ENCODE peak calls at places on chromosomes 16 and 17, in six cellular contexts. H, B, O, G, V and L are unnamed samples.
A peak's percentile ranks its signal among the peaks of the same experiment; 100 is the strongest.

GRCh38 chr17:20981046-20981920 is 61.5 kb downstream of the USP22 start:
- DNase-seq in H (no peak), B (no peak), O (no peak), G (no peak), V (no peak), L (no peak)

GRCh38 chr16:518858-519257 is 8.7 kb upstream of the CAPN15 start:
- DNase-seq in H (no peak), B (no peak), O (no peak), G (no peak), V (no peak), L (no peak)

GRCh38 chr17:2025622-2026309 is 632 bp upstream of the RTN4RL1 start:
- DNase-seq in H (peak; percentile 52), B (peak; percentile 70), O (no peak), G (no peak), V (peak; percentile 78), L (peak; percentile 66)

GRCh38 chr17:30210901-30211300 is 24.6 kb downstream of the SLC6A4 start:
- DNase-seq in H (no peak), B (no peak), O (no peak), G (no peak), V (no peak), L (no peak)

GRCh38 chr17:13393841-13394710 is 207.7 kb downstream of the HS3ST3A1 start:
- DNase-seq in H (no peak), B (peak; percentile 92), O (no peak), G (no peak), V (no peak), L (peak; percentile 93)

GRCh38 chr17:7650509-7651096 is at the start of gene ATP1B2:
- DNase-seq in H (peak; percentile 94), B (peak; percentile 31), O (no peak), G (no peak), V (peak; percentile 76), L (peak; percentile 29)

GRCh38 chr16:55057866-55058265 is 127.2 kb downstream of the IRX5 start:
- DNase-seq in H (no peak), B (no peak), O (no peak), G (no peak), V (no peak), L (no peak)

GRCh38 chr16:64773184-64773583 is 348.7 kb downstream of the CDH11 start:
- DNase-seq in H (no peak), B (no peak), O (no peak), G (no peak), V (no peak), L (no peak)

GRCh38 chr17:2068589-2069051 is 13.7 kb downstream of the HIC1 start:
- DNase-seq in H (no peak), B (peak; percentile 43), O (no peak), G (no peak), V (no peak), L (peak; percentile 74)

GRCh38 chr16:25177831-25178688 is 38.7 kb upstream of the AQP8 start:
- DNase-seq in H (no peak), B (no peak), O (no peak), G (no peak), V (no peak), L (peak; percentile 19)

GRCh38 chr17:50641339-50641725 is 6.7 kb downstream of the ABCC3 start:
- DNase-seq in H (no peak), B (no peak), O (no peak), G (no peak), V (no peak), L (no peak)

GRCh38 chr17:80717661-80718060 is 173.0 kb downstream of the RPTOR start:
- DNase-seq in H (no peak), B (no peak), O (no peak), G (no peak), V (no peak), L (no peak)

GRCh38 chr17:58760248-58760647 is 4.6 kb downstream of the PPM1E start:
- DNase-seq in H (no peak), B (no peak), O (no peak), G (no peak), V (no peak), L (no peak)

GRCh38 chr17:81930142-81931125 is 2.9 kb upstream of the MAFG start:
- DNase-seq in H (no peak), B (no peak), O (no peak), G (no peak), V (no peak), L (no peak)

GRCh38 chr16:528111-529011 is 849 bp downstream of the CAPN15 start:
- DNase-seq in H (peak; percentile 65), B (peak; percentile 68), O (no peak), G (no peak), V (no peak), L (peak; percentile 46)

GRCh38 chr17:50710025-50710424 is 2.3 kb upstream of the ANKRD40 start:
- DNase-seq in H (no peak), B (no peak), O (no peak), G (no peak), V (no peak), L (no peak)

GRCh38 chr16:58026705-58027340 is 1.3 kb downstream of the MMP15 start:
- DNase-seq in H (peak; percentile 46), B (no peak), O (no peak), G (no peak), V (peak; percentile 42), L (no peak)

GRCh38 chr17:79945591-79946255 is 89.9 kb downstream of the TBC1D16 start:
- DNase-seq in H (no peak), B (no peak), O (no peak), G (no peak), V (no peak), L (no peak)

GRCh38 chr17:18144261-18144660 is 35.7 kb downstream of the MYO15A start:
- DNase-seq in H (no peak), B (no peak), O (no peak), G (no peak), V (no peak), L (no peak)

GRCh38 chr17:18145811-18146210 is 37.3 kb downstream of the MYO15A start:
- DNase-seq in H (no peak), B (no peak), O (no peak), G (no peak), V (no peak), L (no peak)

GRCh38 chr17:18141210-18141803 is 32.8 kb downstream of the MYO15A start:
- DNase-seq in H (no peak), B (peak; percentile 70), O (no peak), G (no peak), V (no peak), L (peak; percentile 72)

GRCh38 chr17:18142417-18142816 is 33.9 kb downstream of the MYO15A start:
- DNase-seq in H (no peak), B (no peak), O (no peak), G (no peak), V (no peak), L (no peak)

DNA sequence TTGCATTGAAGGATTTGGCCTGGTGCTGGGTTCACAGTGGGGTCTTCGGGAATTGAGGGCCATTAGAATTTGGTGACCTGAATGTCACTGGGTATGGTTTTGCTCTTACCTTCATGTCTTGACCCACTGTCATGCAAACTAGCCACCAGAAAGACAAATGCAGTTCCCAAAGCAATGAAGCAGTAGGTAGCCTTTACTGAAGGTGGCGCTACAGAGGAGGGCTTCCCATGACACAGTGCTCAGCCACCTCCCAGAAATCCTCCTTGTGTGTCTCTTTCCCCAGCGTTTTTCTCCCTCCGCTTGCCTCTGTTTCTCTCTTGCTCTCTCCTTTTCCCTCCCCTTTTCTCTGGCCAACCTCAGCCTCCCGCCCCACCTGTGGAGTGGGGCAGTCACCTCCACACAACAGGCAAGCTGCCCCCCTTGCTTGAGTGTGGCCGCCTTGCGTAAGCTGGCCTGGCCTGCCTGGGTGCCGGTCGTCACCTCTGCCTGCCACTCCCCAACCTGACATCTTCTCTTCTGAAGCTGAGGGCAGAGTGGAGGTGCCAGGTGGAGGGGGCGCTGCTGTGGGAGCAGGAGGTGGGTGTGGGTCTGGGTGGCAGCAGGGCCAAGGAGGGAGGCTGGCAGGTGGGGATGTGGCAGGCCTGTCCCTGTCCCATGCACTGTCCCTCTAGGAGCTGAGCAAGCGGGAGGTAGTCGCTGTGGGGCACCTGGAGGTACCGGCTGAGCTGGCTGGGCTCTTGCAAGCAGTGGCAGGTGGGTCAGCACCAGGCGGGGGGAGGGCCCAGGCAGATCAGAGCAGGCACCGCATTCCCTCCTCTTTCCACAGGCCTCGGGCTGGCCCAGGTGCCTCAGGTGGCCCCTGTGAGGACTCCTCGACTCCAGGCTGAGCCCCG is 34.7 kb downstream of the MYO15A start:
- DNase-seq in H (peak; percentile 55), B (peak; percentile 30), O (no peak), G (no peak), V (no peak), L (peak; percentile 33)
- TF ChIP-seq CTCF in H (peak; percentile 66), B (peak; percentile 41), O (no peak), G (peak; percentile 36), V (no peak), L (peak; percentile 56)

DNA sequence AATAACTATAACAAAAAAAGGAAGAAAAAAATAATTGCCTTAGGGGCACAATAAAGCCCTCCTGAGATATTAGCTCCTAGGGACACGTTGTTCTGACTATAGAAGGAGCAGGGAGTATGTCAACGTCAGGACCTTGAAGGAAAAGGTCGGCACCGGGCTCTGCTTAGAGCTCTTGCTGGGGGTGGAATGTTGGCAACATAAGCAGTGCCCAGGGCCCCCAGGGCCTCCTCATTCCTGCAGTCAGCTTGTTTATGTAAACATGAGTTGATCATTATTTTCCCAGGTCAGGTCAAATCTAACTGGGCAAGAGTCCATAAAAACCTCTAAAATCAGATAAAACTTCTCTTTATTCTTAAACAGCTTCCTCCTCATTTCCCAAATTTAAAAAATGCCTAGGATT is 54.5 kb downstream of the AMFR start:
- DNase-seq in H (no peak), B (peak; percentile 41), O (no peak), G (no peak), V (no peak), L (peak; percentile 62)
- H3K4me3 ChIP-seq in H (no peak overlapping the region), B (no peak overlapping the region), O (no peak overlapping the region), G (no peak overlapping the region), V (no peak overlapping the region), L (no peak overlapping the region)

DNA sequence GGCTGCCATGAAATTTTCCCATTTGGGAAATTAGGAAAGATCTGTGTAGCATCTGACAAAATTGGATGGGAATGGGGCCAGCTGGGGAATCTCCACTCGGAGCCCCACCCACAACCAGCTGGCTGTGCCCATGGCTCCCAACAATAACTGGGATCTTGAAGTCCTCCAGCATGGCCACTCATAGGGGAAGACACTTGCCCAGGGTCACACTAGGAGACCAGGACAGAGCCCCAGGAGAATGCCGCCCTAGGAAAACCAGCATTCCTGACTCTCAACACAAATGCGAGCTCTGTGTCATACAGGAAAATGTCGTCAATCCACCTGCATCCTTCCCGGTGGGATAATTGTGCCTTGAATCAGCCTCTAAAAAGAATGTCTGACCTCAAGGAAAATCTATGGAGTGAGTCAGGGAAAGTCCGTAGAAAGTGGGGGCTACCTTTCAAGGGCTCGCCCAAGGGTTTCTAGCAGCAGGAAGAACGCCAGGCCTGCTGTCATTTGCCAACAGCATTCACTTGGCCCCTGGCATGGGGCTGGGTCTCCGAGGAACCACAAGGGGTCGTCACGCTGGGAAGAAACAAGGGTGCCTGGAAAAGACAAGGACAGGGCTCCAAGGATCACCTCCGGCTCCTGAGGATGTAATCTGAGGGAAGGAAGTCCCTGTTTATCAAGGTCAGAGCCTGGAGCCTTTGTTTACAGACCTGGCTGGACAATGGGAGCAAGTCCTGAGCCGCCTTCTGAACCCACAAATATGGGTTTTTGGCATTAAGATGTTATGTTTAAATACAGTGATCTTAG is 15.9 kb downstream of the CDH5 start:
- DNase-seq in H (no peak), B (peak; percentile 88), O (no peak), G (no peak), V (no peak), L (peak; percentile 63)
- TF ChIP-seq CTCF in H (no peak), B (peak; percentile 6), O (no peak), G (no peak), V (no peak), L (no peak)

DNA sequence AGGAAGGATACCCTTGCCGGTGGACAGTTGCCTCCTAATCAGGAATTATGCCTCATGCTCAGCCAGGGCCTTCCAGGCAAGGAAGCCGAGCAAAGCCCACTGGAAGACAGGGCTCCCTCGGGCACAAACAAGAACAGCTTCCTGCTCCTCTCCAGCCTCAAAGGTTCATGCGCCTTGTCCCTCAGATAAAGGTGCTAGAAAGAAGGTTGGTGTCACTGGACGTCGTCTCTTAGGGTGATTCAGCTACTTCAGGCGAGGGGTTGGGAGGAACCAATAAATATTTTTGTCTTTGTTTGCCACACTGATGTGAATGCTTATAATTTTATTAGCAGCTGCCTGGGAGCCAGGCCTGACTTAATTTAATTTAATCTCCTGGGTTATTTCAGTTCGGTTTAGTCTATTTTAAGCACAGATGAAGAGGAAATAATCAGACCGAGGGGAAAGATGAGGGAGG is 171.8 kb upstream of the CACNG5 start:
- DNase-seq in H (no peak), B (no peak), O (no peak), G (no peak), V (no peak), L (no peak)
- H3K4me3 ChIP-seq in H (no peak overlapping the region), B (no peak overlapping the region), O (no peak overlapping the region), G (no peak overlapping the region), V (no peak overlapping the region), L (no peak overlapping the region)